ENCODE peak calls at places on chromosomes 1 and 21, in four cellular contexts. W, X, U and O are unnamed samples.

GRCh38 chr21:45330851-45331261 is 43.2 kb upstream of the POFUT2 start:
- DNase-seq in W (no peak), X (no peak), U (no peak), O (no peak)

GRCh38 chr1:160911925-160912324 is 26.9 kb upstream of the ITLN1 start:
- DNase-seq in W (no peak), X (no peak), U (no peak), O (no peak)

GRCh38 chr1:21341517-21342078 is 51.3 kb upstream of the ECE1 start:
- DNase-seq in W (no peak), X (no peak), U (no peak), O (no peak)

GRCh38 chr1:209607102-209607794 is 23.7 kb downstream of the CAMK1G start:
- DNase-seq in W (no peak), X (peak), U (no peak), O (peak)

GRCh38 chr21:45880097-45881068 is 101.2 kb upstream of the COL6A1 start:
- DNase-seq in W (no peak), X (peak), U (peak), O (peak)

GRCh38 chr1:87685366-87686136 is 356.9 kb downstream of the LMO4 start:
- DNase-seq in W (no peak), X (no peak), U (no peak), O (peak)

GRCh38 chr1:218292515-218292914 is 7.4 kb downstream of the RRP15 start:
- DNase-seq in W (no peak), X (no peak), U (no peak), O (no peak)

GRCh38 chr1:232123775-232124659 is 497.4 kb downstream of the DISC1 start:
- DNase-seq in W (no peak), X (peak), U (no peak), O (peak)

GRCh38 chr1:56056438-56057312 is 522.7 kb downstream of the PLPP3 start:
- DNase-seq in W (no peak), X (peak), U (no peak), O (peak)

GRCh38 chr1:83022206-83022605 is 976.7 kb downstream of the TTLL7 start:
- DNase-seq in W (no peak), X (no peak), U (no peak), O (no peak)

GRCh38 chr1:91864017-91864700 is 21.8 kb downstream of the TGFBR3 start:
- DNase-seq in W (no peak), X (peak), U (no peak), O (peak)

GRCh38 chr1:8473892-8474300 is 156.0 kb downstream of the SLC45A1 start:
- DNase-seq in W (no peak), X (no peak), U (no peak), O (no peak)

GRCh38 chr1:221632072-221632471 is 109.8 kb downstream of the DUSP10 start:
- DNase-seq in W (no peak), X (no peak), U (no peak), O (no peak)

GRCh38 chr1:218498061-218498938 is 153.2 kb downstream of the TGFB2 start:
- DNase-seq in W (no peak), X (peak), U (no peak), O (peak)

GRCh38 chr1:59511476-59512465 is 214.9 kb downstream of the FGGY start:
- DNase-seq in W (no peak), X (no peak), U (no peak), O (no peak)

GRCh38 chr21:40053007-40053406 is 185.8 kb downstream of the PCP4 start:
- DNase-seq in W (no peak), X (no peak), U (peak), O (no peak)

GRCh38 chr1:108017698-108018097 is 52.7 kb upstream of the VAV3 start:
- DNase-seq in W (no peak), X (peak), U (no peak), O (peak)

GRCh38 chr1:178684111-178684510 is 40.9 kb upstream of the RALGPS2 start:
- DNase-seq in W (no peak), X (peak), U (no peak), O (peak)

GRCh38 chr21:43311303-43311817 is 115.6 kb downstream of the SIK1 start:
- DNase-seq in W (no peak), X (peak), U (peak), O (peak)

GRCh38 chr21:28336299-28336698 is 656.4 kb downstream of the LTN1 start:
- DNase-seq in W (no peak), X (peak), U (no peak), O (peak)

GRCh38 chr1:40160806-40161124 is 422 bp upstream of the RLF start:
- DNase-seq in W (no peak), X (no peak), U (no peak), O (no peak)

GRCh38 chr1:86741947-86742572 is 37.7 kb downstream of the SH3GLB1 start:
- DNase-seq in W (no peak), X (peak), U (no peak), O (peak)

GRCh38 chr1:1088801-1089680 is 14.9 kb upstream of the RNF223 start:
- DNase-seq in W (no peak), X (no peak), U (no peak), O (no peak)

GRCh38 chr1:7418442-7419080 is 352.5 kb upstream of the VAMP3 start:
- DNase-seq in W (peak), X (no peak), U (no peak), O (no peak)

GRCh38 chr1:5485968-5486665 is 506.1 kb downstream of the NPHP4 start:
- DNase-seq in W (no peak), X (no peak), U (no peak), O (no peak)

GRCh38 chr1:157357111-157357510 is 195.2 kb downstream of the FCRL5 start:
- DNase-seq in W (no peak), X (no peak), U (no peak), O (no peak)

DNA sequence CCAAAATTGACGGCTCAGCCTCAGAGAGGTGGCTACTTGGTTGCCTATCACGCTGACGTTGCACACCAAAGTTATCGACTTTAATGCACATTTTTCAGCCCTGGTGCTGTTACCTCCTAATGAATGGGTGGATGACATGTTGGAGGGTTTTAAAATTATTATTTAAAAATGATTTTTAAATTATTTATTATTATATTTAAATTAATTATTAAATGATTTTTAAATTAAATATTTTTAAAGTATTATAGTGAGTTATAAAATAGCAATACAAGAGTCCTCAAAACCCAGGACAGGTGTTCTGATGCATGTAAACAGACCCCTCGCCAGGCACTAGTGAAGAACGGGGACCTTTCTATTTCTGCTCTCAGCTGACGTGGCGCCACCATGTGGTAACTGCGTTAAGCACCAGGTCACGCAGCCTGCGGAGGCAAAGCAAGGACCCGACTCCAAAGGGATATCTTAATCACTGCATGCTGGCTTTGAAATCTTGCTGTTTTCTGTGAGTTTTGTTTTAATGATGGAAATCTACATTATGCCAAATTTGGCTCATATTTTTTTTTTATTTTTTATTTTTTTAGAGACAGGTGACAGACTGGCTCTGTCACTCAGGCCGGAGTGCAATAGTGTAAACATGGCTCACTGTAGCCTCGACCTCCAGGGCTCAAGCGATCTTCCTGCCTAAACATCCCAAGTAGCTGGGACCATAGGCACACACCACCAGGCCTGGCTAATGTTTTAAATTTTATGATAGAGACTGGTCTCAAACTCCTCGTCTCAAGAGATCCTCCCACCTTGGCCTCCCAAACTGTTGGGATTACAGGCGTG is 22.6 kb downstream of the CASP9 start:
- DNase-seq in W (no peak), X (peak), U (peak), O (peak)
- TF ChIP-seq CTCF in W (peak), X (peak), U (peak), O (peak)

GRCh38 chr1:212283741-212284140 is 1.5 kb upstream of the PPP2R5A start:
- DNase-seq in W (no peak), X (no peak), U (no peak), O (no peak)
- H3K4me3 ChIP-seq in W (no peak), X (no peak), U (peak), O (peak)

GRCh38 chr1:165129568-165130164 is 226.8 kb downstream of the LMX1A start:
- DNase-seq in W (no peak), X (peak), U (peak), O (peak)
- TF ChIP-seq CTCF in W (peak), X (peak), U (peak), O (peak)

GRCh38 chr21:36550761-36551160 is 70.8 kb upstream of the CLDN14 start:
- DNase-seq in W (no peak), X (no peak), U (no peak), O (no peak)
- H3K4me3 ChIP-seq in W (no peak), X (no peak), U (no peak), O (no peak)

DNA sequence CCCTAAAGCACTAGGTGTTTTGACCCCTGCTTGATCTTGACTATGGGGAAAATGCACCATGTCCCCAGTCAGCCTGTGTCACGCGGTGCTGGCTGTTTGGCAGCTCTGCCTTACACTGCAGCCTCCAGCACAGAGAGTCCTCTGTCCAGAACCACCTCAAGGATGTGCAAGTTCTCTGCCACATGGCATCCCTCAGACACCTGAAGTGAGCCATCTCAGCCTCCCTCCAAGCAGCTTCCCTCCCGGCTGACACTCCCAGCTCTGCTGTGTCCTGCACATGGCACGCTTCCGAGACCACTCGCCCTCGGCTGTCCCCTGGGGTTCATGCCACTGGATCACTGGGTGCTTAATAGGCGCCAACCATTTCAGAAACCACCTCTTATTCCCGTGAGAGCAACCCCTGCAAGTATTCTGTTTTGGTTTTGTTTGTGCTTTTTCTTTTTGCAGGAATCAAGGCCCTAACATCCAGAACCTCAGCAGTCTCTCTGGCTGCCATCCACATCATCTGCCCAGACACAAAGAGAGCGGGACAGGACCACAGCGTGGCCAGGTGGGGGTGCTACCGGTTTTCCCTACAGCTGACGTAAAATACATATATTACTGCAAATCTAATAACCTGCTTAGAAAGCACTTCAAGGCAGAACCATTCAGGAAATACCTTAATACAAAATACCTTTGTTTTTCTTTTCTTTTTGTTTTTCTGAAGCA is 45.7 kb downstream of the CAPZB start:
- DNase-seq in W (no peak), X (no peak), U (no peak), O (no peak)
- TF ChIP-seq CTCF in W (peak), X (no peak), U (peak), O (no peak)

GRCh38 chr1:159781992-159782391 is 1.2 kb downstream of the DUSP23 start:
- DNase-seq in W (no peak), X (no peak), U (no peak), O (no peak)
- H3K4me3 ChIP-seq in W (peak), X (peak), U (peak), O (peak)